ENCODE peak calls at places on chromosomes 11 and 22, in ten cellular contexts. One of them, this sample, is unnamed.

GRCh38 chr11:32200448-32200847 is 109.6 kb downstream of the RCN1 start:
- DNase-seq in choroid plexus epithelial cell: no peak
- DNase-seq in stimulated activated CD4-positive, alpha-beta T cell treated with anti-CD3 and anti-CD28 coated beads, Interleukin-12 subunit alpha, Interleukin-12 subunit beta, amount 100 ng/mL, for 48 hours: no peak
- DNase-seq in stimulated activated CD8-positive, alpha-beta memory T cell treated with anti-CD3 and anti-CD28 coated beads, Interleukin-4, amount 100 ng/mL, for 4 hours: no peak
- DNase-seq in H4: no peak
- DNase-seq in iris pigment epithelial cell: no peak
- DNase-seq in HCEC 1CT: no peak
- DNase-seq in activated naive CD8-positive, alpha-beta T cell treated with anti-CD3 and anti-CD28 coated beads, Interleukin-2, amount 50 U/mL, for 16 hours: no peak
- DNase-seq in EH: no peak
- DNase-seq in left cardiac atrium: no peak
- DNase-seq in this sample: no peak

GRCh38 chr22:25494774-25495173 is 69.7 kb upstream of the GRK3 start:
- DNase-seq in choroid plexus epithelial cell: no peak
- DNase-seq in stimulated activated CD4-positive, alpha-beta T cell treated with anti-CD3 and anti-CD28 coated beads, Interleukin-12 subunit alpha, Interleukin-12 subunit beta, amount 100 ng/mL, for 48 hours: no peak
- DNase-seq in stimulated activated CD8-positive, alpha-beta memory T cell treated with anti-CD3 and anti-CD28 coated beads, Interleukin-4, amount 100 ng/mL, for 4 hours: no peak
- DNase-seq in H4: no peak
- DNase-seq in iris pigment epithelial cell: no peak
- DNase-seq in HCEC 1CT: no peak
- DNase-seq in activated naive CD8-positive, alpha-beta T cell treated with anti-CD3 and anti-CD28 coated beads, Interleukin-2, amount 50 U/mL, for 16 hours: no peak
- DNase-seq in EH: no peak
- DNase-seq in left cardiac atrium: no peak
- DNase-seq in this sample: no peak

GRCh38 chr22:28934026-28934425 is 50.7 kb downstream of the ZNRF3 start:
- DNase-seq in choroid plexus epithelial cell: no peak
- DNase-seq in stimulated activated CD4-positive, alpha-beta T cell treated with anti-CD3 and anti-CD28 coated beads, Interleukin-12 subunit alpha, Interleukin-12 subunit beta, amount 100 ng/mL, for 48 hours: no peak
- DNase-seq in stimulated activated CD8-positive, alpha-beta memory T cell treated with anti-CD3 and anti-CD28 coated beads, Interleukin-4, amount 100 ng/mL, for 4 hours: no peak
- DNase-seq in H4: no peak
- DNase-seq in iris pigment epithelial cell: no peak
- DNase-seq in HCEC 1CT: no peak
- DNase-seq in activated naive CD8-positive, alpha-beta T cell treated with anti-CD3 and anti-CD28 coated beads, Interleukin-2, amount 50 U/mL, for 16 hours: no peak
- DNase-seq in EH: no peak
- DNase-seq in left cardiac atrium: no peak
- DNase-seq in this sample: no peak

GRCh38 chr11:59172345-59173079 is 580 bp downstream of the DTX4 start:
- DNase-seq in choroid plexus epithelial cell: no peak
- DNase-seq in stimulated activated CD4-positive, alpha-beta T cell treated with anti-CD3 and anti-CD28 coated beads, Interleukin-12 subunit alpha, Interleukin-12 subunit beta, amount 100 ng/mL, for 48 hours: no peak
- DNase-seq in stimulated activated CD8-positive, alpha-beta memory T cell treated with anti-CD3 and anti-CD28 coated beads, Interleukin-4, amount 100 ng/mL, for 4 hours: no peak
- DNase-seq in H4: no peak
- DNase-seq in iris pigment epithelial cell: no peak
- DNase-seq in HCEC 1CT: no peak
- DNase-seq in activated naive CD8-positive, alpha-beta T cell treated with anti-CD3 and anti-CD28 coated beads, Interleukin-2, amount 50 U/mL, for 16 hours: no peak
- DNase-seq in EH: no peak
- DNase-seq in left cardiac atrium: no peak
- DNase-seq in this sample: no peak

GRCh38 chr22:32712644-32713355 is 88.7 kb upstream of the TIMP3 start:
- DNase-seq in choroid plexus epithelial cell: no peak
- DNase-seq in stimulated activated CD4-positive, alpha-beta T cell treated with anti-CD3 and anti-CD28 coated beads, Interleukin-12 subunit alpha, Interleukin-12 subunit beta, amount 100 ng/mL, for 48 hours: no peak
- DNase-seq in stimulated activated CD8-positive, alpha-beta memory T cell treated with anti-CD3 and anti-CD28 coated beads, Interleukin-4, amount 100 ng/mL, for 4 hours: no peak
- DNase-seq in H4: no peak
- DNase-seq in iris pigment epithelial cell: no peak
- DNase-seq in HCEC 1CT: no peak
- DNase-seq in activated naive CD8-positive, alpha-beta T cell treated with anti-CD3 and anti-CD28 coated beads, Interleukin-2, amount 50 U/mL, for 16 hours: no peak
- DNase-seq in EH: peak
- DNase-seq in left cardiac atrium: no peak
- DNase-seq in this sample: no peak

GRCh38 chr11:1508491-1508891 is 21.9 kb upstream of the MOB2 start:
- DNase-seq in choroid plexus epithelial cell: no peak
- DNase-seq in stimulated activated CD4-positive, alpha-beta T cell treated with anti-CD3 and anti-CD28 coated beads, Interleukin-12 subunit alpha, Interleukin-12 subunit beta, amount 100 ng/mL, for 48 hours: no peak
- DNase-seq in stimulated activated CD8-positive, alpha-beta memory T cell treated with anti-CD3 and anti-CD28 coated beads, Interleukin-4, amount 100 ng/mL, for 4 hours: no peak
- DNase-seq in H4: no peak
- DNase-seq in iris pigment epithelial cell: no peak
- DNase-seq in HCEC 1CT: no peak
- DNase-seq in activated naive CD8-positive, alpha-beta T cell treated with anti-CD3 and anti-CD28 coated beads, Interleukin-2, amount 50 U/mL, for 16 hours: no peak
- DNase-seq in EH: no peak
- DNase-seq in left cardiac atrium: peak
- DNase-seq in this sample: no peak

GRCh38 chr11:70467196-70468085 is 69.1 kb downstream of the CTTN start:
- DNase-seq in choroid plexus epithelial cell: peak
- DNase-seq in stimulated activated CD4-positive, alpha-beta T cell treated with anti-CD3 and anti-CD28 coated beads, Interleukin-12 subunit alpha, Interleukin-12 subunit beta, amount 100 ng/mL, for 48 hours: peak
- DNase-seq in stimulated activated CD8-positive, alpha-beta memory T cell treated with anti-CD3 and anti-CD28 coated beads, Interleukin-4, amount 100 ng/mL, for 4 hours: no peak
- DNase-seq in H4: peak
- DNase-seq in iris pigment epithelial cell: peak
- DNase-seq in HCEC 1CT: peak
- DNase-seq in activated naive CD8-positive, alpha-beta T cell treated with anti-CD3 and anti-CD28 coated beads, Interleukin-2, amount 50 U/mL, for 16 hours: no peak
- DNase-seq in EH: peak
- DNase-seq in left cardiac atrium: peak
- DNase-seq in this sample: no peak

GRCh38 chr11:117934526-117935307 is 5.5 kb upstream of the TMPRSS13 start:
- DNase-seq in choroid plexus epithelial cell: no peak
- DNase-seq in stimulated activated CD4-positive, alpha-beta T cell treated with anti-CD3 and anti-CD28 coated beads, Interleukin-12 subunit alpha, Interleukin-12 subunit beta, amount 100 ng/mL, for 48 hours: no peak
- DNase-seq in stimulated activated CD8-positive, alpha-beta memory T cell treated with anti-CD3 and anti-CD28 coated beads, Interleukin-4, amount 100 ng/mL, for 4 hours: no peak
- DNase-seq in H4: no peak
- DNase-seq in iris pigment epithelial cell: no peak
- DNase-seq in HCEC 1CT: no peak
- DNase-seq in activated naive CD8-positive, alpha-beta T cell treated with anti-CD3 and anti-CD28 coated beads, Interleukin-2, amount 50 U/mL, for 16 hours: no peak
- DNase-seq in EH: no peak
- DNase-seq in left cardiac atrium: no peak
- DNase-seq in this sample: no peak

GRCh38 chr22:32644252-32645100 is 157.0 kb upstream of the TIMP3 start:
- DNase-seq in choroid plexus epithelial cell: peak
- DNase-seq in stimulated activated CD4-positive, alpha-beta T cell treated with anti-CD3 and anti-CD28 coated beads, Interleukin-12 subunit alpha, Interleukin-12 subunit beta, amount 100 ng/mL, for 48 hours: no peak
- DNase-seq in stimulated activated CD8-positive, alpha-beta memory T cell treated with anti-CD3 and anti-CD28 coated beads, Interleukin-4, amount 100 ng/mL, for 4 hours: no peak
- DNase-seq in H4: peak
- DNase-seq in iris pigment epithelial cell: peak
- DNase-seq in HCEC 1CT: no peak
- DNase-seq in activated naive CD8-positive, alpha-beta T cell treated with anti-CD3 and anti-CD28 coated beads, Interleukin-2, amount 50 U/mL, for 16 hours: no peak
- DNase-seq in EH: peak
- DNase-seq in left cardiac atrium: peak
- DNase-seq in this sample: no peak